ENCODE peak calls at places on chromosome 1, in six cellular contexts. One of them, this sample, is unnamed.

GRCh38 chr1:30267856-30268255 is 455.5 kb downstream of the MATN1 start:
- DNase-seq in K562: no peak
- DNase-seq in endothelial cell of umbilical vein: no peak
- DNase-seq in A549: no peak
- DNase-seq in HepG2: no peak
- DNase-seq in GM12878: no peak
- DNase-seq in this sample: no peak

GRCh38 chr1:62395291-62395690 is 41.6 kb upstream of the USP1 start:
- DNase-seq in A549: no peak
- DNase-seq in GM12878: no peak
- DNase-seq in endothelial cell of umbilical vein: no peak
- DNase-seq in K562: no peak
- DNase-seq in HepG2: no peak
- DNase-seq in this sample: no peak

GRCh38 chr1:206559661-206559995 is 52.3 kb downstream of the RASSF5 start:
- DNase-seq in K562: peak; percentile 67
- DNase-seq in A549: no peak
- DNase-seq in GM12878: no peak
- DNase-seq in endothelial cell of umbilical vein: no peak
- DNase-seq in HepG2: no peak
- DNase-seq in this sample: peak; percentile 28

GRCh38 chr1:45230537-45230936 is 24.1 kb upstream of the ZSWIM5 start:
- DNase-seq in endothelial cell of umbilical vein: no peak
- DNase-seq in A549: no peak
- DNase-seq in K562: no peak
- DNase-seq in GM12878: no peak
- DNase-seq in HepG2: peak; percentile 34
- DNase-seq in this sample: no peak

GRCh38 chr1:19439464-19440171 is 45.7 kb downstream of the CAPZB start:
- DNase-seq in A549: no peak
- DNase-seq in K562: peak; percentile 65
- DNase-seq in HepG2: no peak
- DNase-seq in endothelial cell of umbilical vein: peak; percentile 33
- DNase-seq in GM12878: no peak
- DNase-seq in this sample: peak; percentile 34

GRCh38 chr1:10888289-10888688 is 91.8 kb upstream of the CASZ1 start:
- DNase-seq in K562: no peak
- DNase-seq in HepG2: no peak
- DNase-seq in A549: no peak
- DNase-seq in endothelial cell of umbilical vein: no peak
- DNase-seq in GM12878: no peak
- DNase-seq in this sample: no peak

GRCh38 chr1:151024540-151025146 is 11.7 kb upstream of the BNIPL start:
- DNase-seq in K562: peak; percentile 83
- DNase-seq in A549: peak; percentile 84
- DNase-seq in HepG2: peak; percentile 58
- DNase-seq in GM12878: no peak
- DNase-seq in endothelial cell of umbilical vein: peak; percentile 74
- DNase-seq in this sample: peak; percentile 83

GRCh38 chr1:52751589-52752306 is 25.5 kb downstream of the ZYG11B start:
- DNase-seq in endothelial cell of umbilical vein: peak; percentile 85
- DNase-seq in HepG2: no peak
- DNase-seq in A549: no peak
- DNase-seq in GM12878: no peak
- DNase-seq in K562: peak; percentile 65
- DNase-seq in this sample: no peak

GRCh38 chr1:150511551-150511950 is 3.6 kb downstream of the ECM1 start:
- DNase-seq in K562: no peak
- DNase-seq in A549: no peak
- DNase-seq in GM12878: no peak
- DNase-seq in endothelial cell of umbilical vein: no peak
- DNase-seq in HepG2: no peak
- DNase-seq in this sample: no peak

GRCh38 chr1:61531725-61532124 is 193.2 kb downstream of the TM2D1 start:
- DNase-seq in HepG2: no peak
- DNase-seq in K562: no peak
- DNase-seq in endothelial cell of umbilical vein: no peak
- DNase-seq in A549: no peak
- DNase-seq in GM12878: no peak
- DNase-seq in this sample: no peak

GRCh38 chr1:83705091-83705490 is 293.8 kb downstream of the TTLL7 start:
- DNase-seq in K562: no peak
- DNase-seq in A549: no peak
- DNase-seq in endothelial cell of umbilical vein: no peak
- DNase-seq in HepG2: no peak
- DNase-seq in GM12878: no peak
- DNase-seq in this sample: peak; percentile 1

GRCh38 chr1:240693036-240693435 is 81.1 kb upstream of the GREM2 start:
- DNase-seq in endothelial cell of umbilical vein: no peak
- DNase-seq in K562: no peak
- DNase-seq in GM12878: no peak
- DNase-seq in HepG2: no peak
- DNase-seq in A549: no peak
- DNase-seq in this sample: no peak

GRCh38 chr1:17653728-17654351 is 101.3 kb upstream of the ACTL8 start:
- DNase-seq in A549: peak; percentile 50
- DNase-seq in K562: peak; percentile 72
- DNase-seq in endothelial cell of umbilical vein: peak; percentile 25
- DNase-seq in HepG2: no peak
- DNase-seq in GM12878: no peak
- DNase-seq in this sample: peak; percentile 47

GRCh38 chr1:229860926-229861325 is 206.1 kb upstream of the GALNT2 start:
- DNase-seq in K562: no peak
- DNase-seq in HepG2: no peak
- DNase-seq in endothelial cell of umbilical vein: no peak
- DNase-seq in A549: no peak
- DNase-seq in GM12878: no peak
- DNase-seq in this sample: no peak

GRCh38 chr1:92244376-92244775 is 26.7 kb downstream of the C1orf146 start:
- DNase-seq in K562: no peak
- DNase-seq in HepG2: no peak
- DNase-seq in GM12878: no peak
- DNase-seq in endothelial cell of umbilical vein: no peak
- DNase-seq in A549: no peak
- DNase-seq in this sample: no peak

GRCh38 chr1:12454406-12455391 is 163.3 kb downstream of the DHRS3 start:
- DNase-seq in HepG2: no peak
- DNase-seq in K562: no peak
- DNase-seq in endothelial cell of umbilical vein: peak; percentile 81
- DNase-seq in GM12878: no peak
- DNase-seq in A549: no peak
- DNase-seq in this sample: no peak

GRCh38 chr1:157691285-157691920 is 9.2 kb downstream of the FCRL3 start:
- DNase-seq in K562: peak; percentile 33
- DNase-seq in endothelial cell of umbilical vein: peak; percentile 28
- DNase-seq in GM12878: no peak
- DNase-seq in A549: peak; percentile 28
- DNase-seq in HepG2: peak; percentile 7
- DNase-seq in this sample: peak; percentile 54

GRCh38 chr1:112605633-112606327 is 13.2 kb downstream of the ST7L start:
- DNase-seq in HepG2: no peak
- DNase-seq in endothelial cell of umbilical vein: no peak
- DNase-seq in GM12878: no peak
- DNase-seq in A549: no peak
- DNase-seq in K562: no peak
- DNase-seq in this sample: no peak

GRCh38 chr1:29963946-29964345 is 727.6 kb downstream of the PTPRU start:
- DNase-seq in endothelial cell of umbilical vein: no peak
- DNase-seq in HepG2: no peak
- DNase-seq in K562: no peak
- DNase-seq in A549: no peak
- DNase-seq in GM12878: no peak
- DNase-seq in this sample: no peak

GRCh38 chr1:108551157-108551862 is 8.6 kb upstream of the EEIG2 start:
- DNase-seq in endothelial cell of umbilical vein: no peak
- DNase-seq in GM12878: peak; percentile 70
- DNase-seq in A549: no peak
- DNase-seq in K562: no peak
- DNase-seq in HepG2: no peak
- DNase-seq in this sample: peak; percentile 28

GRCh38 chr1:86705633-86705985 is 1.2 kb downstream of the SH3GLB1 start:
- DNase-seq in endothelial cell of umbilical vein: no peak
- DNase-seq in K562: no peak
- DNase-seq in GM12878: no peak
- DNase-seq in A549: no peak
- DNase-seq in HepG2: no peak
- DNase-seq in this sample: no peak

GRCh38 chr1:165512817-165513216 is 31.0 kb upstream of the LRRC52 start:
- DNase-seq in HepG2: no peak
- DNase-seq in endothelial cell of umbilical vein: no peak
- DNase-seq in GM12878: no peak
- DNase-seq in A549: no peak
- DNase-seq in K562: no peak
- DNase-seq in this sample: no peak

GRCh38 chr1:208040714-208041393 is 129.9 kb upstream of the CD34 start:
- DNase-seq in K562: no peak
- DNase-seq in HepG2: no peak
- DNase-seq in A549: no peak
- DNase-seq in GM12878: no peak
- DNase-seq in endothelial cell of umbilical vein: no peak
- DNase-seq in this sample: no peak

GRCh38 chr1:44407430-44408180 is 2.5 kb downstream of the RNF220 start:
- DNase-seq in A549: no peak
- DNase-seq in HepG2: no peak
- DNase-seq in endothelial cell of umbilical vein: no peak
- DNase-seq in K562: no peak
- DNase-seq in GM12878: no peak
- DNase-seq in this sample: no peak

GRCh38 chr1:17550684-17551584 is 11.4 kb downstream of the ARHGEF10L start:
- DNase-seq in K562: no peak
- DNase-seq in endothelial cell of umbilical vein: no peak
- DNase-seq in A549: no peak
- DNase-seq in GM12878: no peak
- DNase-seq in HepG2: no peak
- DNase-seq in this sample: no peak

GRCh38 chr1:45001011-45001481 is 10.1 kb downstream of the HECTD3 start:
- DNase-seq in GM12878: no peak
- DNase-seq in endothelial cell of umbilical vein: no peak
- DNase-seq in A549: no peak
- DNase-seq in HepG2: no peak
- DNase-seq in K562: peak; percentile 26
- DNase-seq in this sample: no peak

DNA sequence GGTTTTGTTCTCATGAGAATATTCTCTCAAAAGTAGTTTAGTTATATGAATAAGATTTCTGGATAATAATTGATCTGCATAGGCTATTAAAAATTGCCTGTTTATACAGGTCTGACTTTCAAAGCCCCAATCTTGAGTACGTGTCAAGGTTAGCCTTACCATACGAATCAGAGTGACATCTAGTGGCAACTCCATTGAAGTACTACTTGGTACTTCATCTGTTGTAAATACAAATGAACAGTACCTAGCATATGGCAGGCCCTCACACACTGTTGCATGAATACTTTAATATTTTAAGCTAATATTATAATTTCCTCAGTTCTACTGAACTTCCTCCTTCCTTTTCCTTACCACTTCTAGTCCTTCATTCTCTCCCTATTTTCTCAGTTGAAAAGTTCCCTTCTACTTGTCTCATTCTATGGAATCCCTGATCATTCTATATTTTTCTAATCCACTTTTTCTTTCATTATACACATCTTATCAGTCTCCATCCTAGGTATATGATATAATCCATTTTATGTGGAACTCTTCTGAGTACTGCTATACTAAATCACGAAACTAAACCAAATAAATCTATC is 101.2 kb downstream of the AKT3 start:
- DNase-seq in K562: peak; percentile 67
- DNase-seq in endothelial cell of umbilical vein: peak; percentile 79
- DNase-seq in A549: peak; percentile 72
- DNase-seq in GM12878: peak; percentile 28
- DNase-seq in HepG2: peak; percentile 49
- DNase-seq in this sample: peak; percentile 82
- TF ChIP-seq CTCF in K562: peak; percentile 70
- TF ChIP-seq CTCF in endothelial cell of umbilical vein: peak; percentile 58
- TF ChIP-seq CTCF in A549: peak; percentile 81
- TF ChIP-seq CTCF in GM12878: peak; percentile 71
- TF ChIP-seq CTCF in HepG2: peak; percentile 79
- TF ChIP-seq CTCF in this sample: peak; percentile 56

GRCh38 chr1:162912061-162912667 is 51.2 kb upstream of the CCDC190 start:
- DNase-seq in GM12878: no peak
- DNase-seq in K562: no peak
- DNase-seq in endothelial cell of umbilical vein: no peak
- DNase-seq in HepG2: no peak
- DNase-seq in A549: no peak
- DNase-seq in this sample: no peak

GRCh38 chr1:162914601-162915000 is 53.6 kb upstream of the CCDC190 start:
- DNase-seq in K562: no peak
- DNase-seq in HepG2: no peak
- DNase-seq in GM12878: no peak
- DNase-seq in A549: no peak
- DNase-seq in endothelial cell of umbilical vein: no peak
- DNase-seq in this sample: no peak

GRCh38 chr1:162910161-162910560 is 49.2 kb upstream of the CCDC190 start:
- DNase-seq in A549: no peak
- DNase-seq in K562: no peak
- DNase-seq in endothelial cell of umbilical vein: no peak
- DNase-seq in GM12878: no peak
- DNase-seq in HepG2: no peak
- DNase-seq in this sample: no peak

GRCh38 chr1:162916407-162916806 is 55.4 kb upstream of the CCDC190 start:
- DNase-seq in HepG2: no peak
- DNase-seq in endothelial cell of umbilical vein: peak; percentile 47
- DNase-seq in GM12878: no peak
- DNase-seq in K562: no peak
- DNase-seq in A549: no peak
- DNase-seq in this sample: no peak

GRCh38 chr1:162913345-162913744 is 52.4 kb upstream of the CCDC190 start:
- DNase-seq in HepG2: no peak
- DNase-seq in A549: no peak
- DNase-seq in K562: no peak
- DNase-seq in GM12878: no peak
- DNase-seq in endothelial cell of umbilical vein: no peak
- DNase-seq in this sample: no peak
- H3K4me3 ChIP-seq in HepG2: no peak overlapping the region
- H3K4me3 ChIP-seq in A549: no peak overlapping the region
- H3K4me3 ChIP-seq in K562: no peak overlapping the region
- H3K4me3 ChIP-seq in GM12878: no peak overlapping the region
- H3K4me3 ChIP-seq in endothelial cell of umbilical vein: no peak overlapping the region
- H3K4me3 ChIP-seq in this sample: no peak overlapping the region

DNA sequence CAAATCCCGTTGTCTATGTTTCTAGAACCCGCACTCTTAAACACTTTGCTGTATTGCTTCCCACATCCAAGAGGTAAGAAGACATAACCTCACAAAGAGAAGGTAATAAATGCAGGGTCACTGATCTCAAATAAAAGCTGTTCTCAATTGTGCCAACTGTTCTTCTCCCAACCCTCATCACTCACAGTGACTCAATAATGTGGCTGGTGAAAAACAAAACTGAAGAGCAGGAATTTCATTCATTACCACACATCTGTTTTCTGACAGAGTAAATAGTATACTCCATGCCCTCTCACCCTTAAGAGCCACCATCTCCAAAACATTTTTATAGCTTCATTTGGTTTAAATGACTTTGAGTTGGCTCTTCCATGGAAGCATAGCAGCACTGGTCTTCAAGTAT is 6.2 kb upstream of the ERICH3 start:
- DNase-seq in K562: no peak
- DNase-seq in A549: no peak
- DNase-seq in endothelial cell of umbilical vein: no peak
- DNase-seq in GM12878: no peak
- DNase-seq in HepG2: no peak
- DNase-seq in this sample: no peak
- TF ChIP-seq MYC in K562: no peak
- TF ChIP-seq MYC in A549: no peak
- TF ChIP-seq MYC in endothelial cell of umbilical vein: no peak
- TF ChIP-seq MYC in GM12878: no peak
- TF ChIP-seq MYC in HepG2: no peak
- TF ChIP-seq MYC in this sample: no peak

GRCh38 chr1:42992043-42992697 is 33.5 kb upstream of the SLC2A1 start:
- DNase-seq in A549: no peak
- DNase-seq in endothelial cell of umbilical vein: no peak
- DNase-seq in HepG2: no peak
- DNase-seq in GM12878: no peak
- DNase-seq in K562: no peak
- DNase-seq in this sample: no peak
- TF ChIP-seq CTCF in A549: no peak
- TF ChIP-seq CTCF in endothelial cell of umbilical vein: no peak
- TF ChIP-seq CTCF in HepG2: no peak
- TF ChIP-seq CTCF in GM12878: no peak
- TF ChIP-seq CTCF in K562: no peak
- TF ChIP-seq CTCF in this sample: no peak

This sample was measured in NB4.